ENCODE peak calls at places on chromosomes 11 and 22, in six cellular contexts. X is mucosa of descending colon, S is H9, D is lower lobe of right lung, K is osteoblast, E is OCI-LY7. Y is an unnamed sample.

GRCh38 chr11:9206496-9206895 is 58.7 kb downstream of the DENND5A start:
- DNase-seq in X (no peak), S (no peak), E (no peak), K (peak; percentile 64), D (no peak), Y (no peak)

GRCh38 chr11:995752-996420 is 40.6 kb downstream of the MUC6 start:
- DNase-seq in E (no peak), X (no peak), K (no peak), S (no peak), D (no peak), Y (no peak)

GRCh38 chr11:38498721-38499120 is 1900.7 kb upstream of the RAG2 start:
- DNase-seq in D (no peak), X (no peak), K (no peak), E (no peak), S (no peak), Y (no peak)

GRCh38 chr22:23888615-23889401 is 5.4 kb upstream of the MIF start:
- DNase-seq in K (peak; percentile 92), S (no peak), E (no peak), D (no peak), X (no peak), Y (peak; percentile 59)

GRCh38 chr11:103471546-103471945 is 362.3 kb downstream of the DYNC2H1 start:
- DNase-seq in S (no peak), E (no peak), X (no peak), K (no peak), D (no peak), Y (no peak)

GRCh38 chr22:40498454-40499186 is 128.2 kb downstream of the SGSM3 start:
- DNase-seq in S (no peak), X (no peak), E (no peak), K (peak; percentile 77), D (no peak), Y (peak; percentile 48)

GRCh38 chr22:49765091-49765771 is 62.4 kb downstream of the BRD1 start:
- DNase-seq in X (no peak), S (peak; percentile 23), D (peak; percentile 35), E (no peak), K (peak; percentile 37), Y (peak; percentile 42)

GRCh38 chr11:33435201-33435600 is 178.0 kb downstream of the HIPK3 start:
- DNase-seq in D (no peak), X (no peak), S (no peak), E (no peak), K (no peak), Y (no peak)

GRCh38 chr22:43094085-43094484 is 4.9 kb upstream of the TTLL1 start:
- DNase-seq in S (peak; percentile 57), K (peak; percentile 72), X (peak; percentile 70), D (peak; percentile 61), E (peak; percentile 79), Y (peak; percentile 78)

GRCh38 chr11:128198206-128198605 is 389.2 kb downstream of the ETS1 start:
- DNase-seq in S (no peak), X (no peak), E (no peak), K (no peak), D (no peak), Y (no peak)

GRCh38 chr11:76380161-76380976 is 563 bp downstream of the THAP12 start:
- DNase-seq in S (peak; percentile 43), D (peak; percentile 62), K (peak; percentile 53), E (peak; percentile 45), X (peak; percentile 38), Y (peak; percentile 75)

GRCh38 chr11:122791836-122792235 is 46.5 kb upstream of the CRTAM start:
- DNase-seq in D (no peak), K (peak; percentile 89), X (no peak), S (no peak), E (no peak), Y (no peak)

GRCh38 chr11:122791411-122791810 is 46.9 kb upstream of the CRTAM start:
- DNase-seq in X (no peak), S (no peak), E (no peak), D (no peak), K (no peak), Y (no peak)

GRCh38 chr11:122789916-122790315 is 48.4 kb upstream of the CRTAM start:
- DNase-seq in K (no peak), X (no peak), E (no peak), D (no peak), S (no peak), Y (no peak)

GRCh38 chr11:122786896-122787295 is 51.4 kb upstream of the CRTAM start:
- DNase-seq in E (no peak), X (no peak), K (no peak), D (no peak), S (no peak), Y (no peak)

DNA sequence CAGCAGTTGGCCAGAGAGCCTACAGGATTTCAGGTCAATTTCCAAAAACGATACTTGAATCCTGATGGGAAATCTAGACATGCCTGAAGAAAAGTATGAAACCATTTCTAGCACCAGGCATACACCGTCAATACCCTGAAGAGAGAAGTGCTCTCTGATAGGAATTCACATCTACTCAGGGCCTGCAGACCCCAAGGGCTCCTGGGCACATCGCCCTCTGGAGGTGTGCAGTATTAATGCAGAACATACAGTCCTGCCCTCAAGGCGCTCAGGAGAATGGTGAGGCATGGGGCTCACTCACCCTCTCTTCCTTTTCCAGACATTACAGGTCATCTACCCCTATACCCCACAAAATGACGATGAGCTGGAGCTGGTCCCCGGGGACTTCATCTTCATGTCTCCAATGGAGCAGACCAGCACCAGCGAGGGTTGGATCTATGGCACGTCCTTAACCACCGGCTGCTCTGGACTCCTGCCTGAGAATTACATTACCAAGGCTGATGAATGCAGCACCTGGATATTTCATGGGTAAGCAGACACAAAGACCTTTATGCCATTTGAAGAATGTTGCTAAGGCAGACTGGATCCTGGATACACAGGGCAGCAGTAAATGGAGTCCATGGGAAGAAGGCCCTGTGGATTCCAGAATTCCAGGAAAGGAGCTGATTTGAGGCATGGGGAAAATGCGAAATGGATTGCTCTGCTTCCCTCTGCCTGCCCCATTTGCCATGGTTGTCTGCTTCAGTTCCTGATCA is 49.3 kb upstream of the CRTAM start:
- DNase-seq in E (no peak), K (peak; percentile 34), D (no peak), S (no peak), X (no peak), Y (no peak)
- TF ChIP-seq CTCF in E (peak; percentile 63), K (peak; percentile 24), D (no peak), S (peak; percentile 50), X (no peak), Y (peak; percentile 59)

GRCh38 chr11:98964146-98964545 is 56.6 kb upstream of the CNTN5 start:
- DNase-seq in E (no peak), S (no peak), X (no peak), D (no peak), K (no peak), Y (no peak)

GRCh38 chr11:98967005-98967404 is 53.7 kb upstream of the CNTN5 start:
- DNase-seq in K (no peak), D (no peak), X (no peak), S (no peak), E (no peak), Y (no peak)

GRCh38 chr11:98965775-98966174 is 55.0 kb upstream of the CNTN5 start:
- DNase-seq in S (no peak), X (no peak), E (no peak), K (no peak), D (no peak), Y (no peak)

DNA sequence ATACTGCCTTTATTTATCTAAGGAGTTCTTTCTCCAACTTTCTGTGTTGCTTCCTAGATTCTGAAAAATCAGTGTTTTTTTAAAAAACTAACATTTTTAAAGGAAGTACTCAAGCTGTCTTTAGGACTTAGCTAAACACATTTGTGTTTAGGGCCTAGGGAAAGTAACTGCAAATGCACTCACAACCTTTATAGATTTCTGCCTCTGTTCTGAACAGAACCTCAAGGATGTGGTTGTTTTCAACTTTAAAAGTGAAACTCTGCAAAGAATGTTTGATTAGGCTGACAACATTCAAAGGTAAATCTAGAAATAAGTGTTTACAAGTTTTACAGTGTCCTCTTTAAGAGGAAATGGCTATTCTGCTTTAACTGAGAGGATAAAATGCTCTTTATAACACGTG is 55.4 kb upstream of the CNTN5 start:
- DNase-seq in D (no peak), S (no peak), X (no peak), K (no peak), E (no peak), Y (no peak)
- H3K9me3 ChIP-seq in D (no peaks in the 10 kb centered on the region), S (no peaks in the 10 kb centered on the region), X (peaks cover 5% of the 10 kb centered on the region), K (peaks cover 2% of the 10 kb centered on the region), E (no peaks in the 10 kb centered on the region), Y (no peaks in the 10 kb centered on the region)

GRCh38 chr11:60873533-60873932 is 6.2 kb downstream of the ZP1 start:
- DNase-seq in S (no peak), D (peak; percentile 30), E (no peak), X (no peak), K (no peak), Y (no peak)
- TF ChIP-seq CTCF in S (no peak), D (no peak), E (no peak), X (no peak), K (no peak), Y (no peak)

DNA sequence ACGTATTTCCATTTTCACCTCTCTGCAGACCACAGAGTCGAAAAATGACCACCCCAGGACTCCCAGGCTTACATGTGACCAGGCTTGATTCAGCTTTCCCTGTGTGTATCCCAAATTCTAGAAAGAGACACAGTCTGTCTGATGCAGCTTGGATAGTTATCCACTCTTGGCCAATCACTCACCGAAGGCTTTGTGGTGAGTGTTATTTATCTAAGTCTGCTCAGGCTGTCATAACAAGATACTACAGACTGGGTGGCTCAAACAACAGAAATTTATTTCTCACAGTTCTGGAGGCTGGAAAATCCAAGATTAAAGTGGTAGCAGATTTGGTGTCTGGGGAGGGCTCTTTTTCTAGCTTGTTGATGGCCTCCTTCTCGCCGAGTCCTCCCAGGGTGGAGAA is 63.2 kb downstream of the ZBTB16 start:
- DNase-seq in K (no peak), D (no peak), X (no peak), E (no peak), S (no peak), Y (no peak)
- H3K9me3 ChIP-seq in K (no peaks in the 10 kb centered on the region), D (no peaks in the 10 kb centered on the region), X (no peaks in the 10 kb centered on the region), E (no peaks in the 10 kb centered on the region), S (no peaks in the 10 kb centered on the region), Y (no peaks in the 10 kb centered on the region)

GRCh38 chr11:12573707-12574106 is 100.5 kb upstream of the TEAD1 start:
- DNase-seq in S (no peak), D (no peak), K (no peak), E (no peak), X (no peak), Y (no peak)

GRCh38 chr11:12581923-12582322 is 92.3 kb upstream of the TEAD1 start:
- DNase-seq in D (peak; percentile 63), E (no peak), K (peak; percentile 82), S (no peak), X (no peak), Y (peak; percentile 58)

DNA sequence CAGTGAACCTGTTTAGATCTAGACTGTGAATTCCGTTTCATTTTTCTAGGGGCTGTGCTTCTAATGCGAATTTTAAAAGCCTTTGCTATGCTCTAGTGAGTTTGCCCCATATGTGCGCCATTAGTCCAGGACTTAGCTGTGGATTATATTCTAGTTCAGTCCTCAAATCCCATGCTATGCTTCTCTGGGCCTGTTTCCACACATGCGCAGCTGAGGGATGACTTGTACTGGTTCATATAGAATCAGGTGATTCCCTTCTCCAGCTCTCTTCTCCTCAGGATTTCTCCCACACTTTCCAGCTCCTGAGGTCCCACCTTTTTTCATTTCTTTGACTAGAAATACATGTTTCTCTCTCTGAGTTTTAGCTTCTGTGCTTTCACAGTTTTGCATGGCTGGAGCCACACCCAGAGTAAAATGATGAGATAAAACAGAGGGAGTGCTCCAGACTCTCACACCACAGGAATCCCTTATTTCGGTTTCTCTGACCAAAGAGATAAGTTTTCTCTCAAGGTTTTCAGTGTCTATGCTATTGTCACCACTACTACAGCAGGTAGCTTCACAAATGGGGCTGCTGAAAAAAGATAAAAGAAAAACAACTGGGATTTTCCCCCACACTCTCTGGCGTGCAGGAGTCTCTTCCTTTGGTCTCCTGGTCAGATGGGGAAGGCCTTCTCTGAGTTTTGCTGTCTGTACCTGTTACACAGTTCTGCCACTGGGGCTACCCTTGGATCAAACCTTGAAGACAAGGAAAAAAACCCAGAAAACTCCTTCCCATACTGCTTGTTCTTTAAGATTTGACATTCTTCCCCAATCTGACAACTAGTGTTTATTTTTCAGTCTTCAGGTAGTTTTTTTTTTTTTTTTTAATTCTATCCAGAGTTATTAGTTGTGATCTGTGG is 96.2 kb upstream of the TEAD1 start:
- DNase-seq in X (no peak), E (no peak), K (no peak), D (no peak), S (no peak), Y (no peak)
- TF ChIP-seq CTCF in X (no peak), E (no peak), K (peak; percentile 20), D (no peak), S (peak; percentile 55), Y (peak; percentile 75)

Y was measured in endodermal cell.